ENCODE peak calls at places on chromosomes 6 and 20, in nine cellular contexts. Y, P, K, O, W, D, Z, I and S are unnamed samples.

GRCh38 chr6:160962835-160963623 is 28.5 kb upstream of the MAP3K4 start:
- DNase-seq in K (no peak), D (no peak), I (no peak), W (no peak), Z (no peak), O (no peak), P (no peak), Y (no peak), S (no peak)

GRCh38 chr6:164396071-164397047 is 913.0 kb downstream of the C6orf118 start:
- DNase-seq in I (no peak), D (no peak), K (no peak), W (no peak), Y (no peak), P (no peak), O (peak; percentile 55), Z (no peak), S (no peak)

GRCh38 chr6:166156942-166157341 is 10.7 kb downstream of the TBXT start:
- DNase-seq in D (no peak), I (no peak), P (no peak), Z (no peak), W (no peak), Y (no peak), O (no peak), K (no peak), S (no peak)

GRCh38 chr6:44228836-44229235 is 5.4 kb downstream of the SLC29A1 start:
- DNase-seq in I (no peak), O (no peak), K (no peak), W (no peak), D (no peak), Z (no peak), Y (no peak), P (no peak), S (no peak)

GRCh38 chr6:150250826-150251225 is 108.0 kb downstream of the PPP1R14C start:
- DNase-seq in O (peak; percentile 55), W (no peak), Z (peak; percentile 22), Y (no peak), K (no peak), D (no peak), I (no peak), P (no peak), S (no peak)

GRCh38 chr20:41534842-41535241 is 83.3 kb downstream of the CHD6 start:
- DNase-seq in Z (no peak), I (no peak), P (no peak), O (peak; percentile 22), Y (no peak), D (no peak), K (no peak), W (no peak), S (no peak)

GRCh38 chr6:136186363-136186762 is 63.7 kb downstream of the MTFR2 start:
- DNase-seq in D (no peak), O (no peak), Z (no peak), P (no peak), K (no peak), Y (no peak), I (no peak), W (no peak), S (no peak)

GRCh38 chr6:36657942-36658544 is 20.5 kb upstream of the CDKN1A start:
- DNase-seq in W (no peak), D (no peak), P (no peak), K (no peak), Z (peak; percentile 19), O (peak; percentile 68), I (no peak), Y (no peak), S (no peak)

GRCh38 chr6:90080876-90081464 is 186.7 kb downstream of the GJA10 start:
- DNase-seq in W (no peak), D (peak; percentile 45), Z (no peak), P (no peak), I (peak; percentile 63), K (no peak), O (no peak), Y (no peak), S (no peak)

GRCh38 chr6:163419413-163420314 is 5.1 kb downstream of the QKI start:
- DNase-seq in W (no peak), I (no peak), D (no peak), P (no peak), Z (no peak), O (peak; percentile 74), K (no peak), Y (no peak), S (no peak)

GRCh38 chr6:17381429-17382147 is 11.8 kb upstream of the CAP2 start:
- DNase-seq in P (no peak), D (no peak), K (no peak), I (no peak), Y (no peak), W (no peak), Z (no peak), O (peak; percentile 71), S (no peak)

GRCh38 chr20:63174309-63175030 is 41.5 kb downstream of the YTHDF1 start:
- DNase-seq in Z (peak; percentile 49), O (no peak), W (no peak), P (no peak), I (no peak), K (no peak), D (no peak), Y (no peak), S (no peak)

GRCh38 chr6:122151066-122151465 is 248.4 kb upstream of the HSF2 start:
- DNase-seq in Y (no peak), D (no peak), O (no peak), I (no peak), W (no peak), Z (no peak), K (no peak), P (no peak), S (no peak)

GRCh38 chr6:117919775-117920492 is 12.9 kb downstream of the SLC35F1 start:
- DNase-seq in I (no peak), P (no peak), D (no peak), K (peak; percentile 58), Y (no peak), O (no peak), Z (peak; percentile 70), W (no peak), S (no peak)

GRCh38 chr6:151916680-151917164 is 109.2 kb downstream of the ESR1 start:
- DNase-seq in K (no peak), Y (peak; percentile 41), P (no peak), O (peak; percentile 70), I (no peak), D (no peak), Z (no peak), W (no peak), S (no peak)

GRCh38 chr6:6968731-6969552 is 138.8 kb upstream of the RREB1 start:
- DNase-seq in Z (no peak), D (no peak), W (no peak), O (no peak), K (no peak), P (no peak), Y (no peak), I (no peak), S (no peak)

GRCh38 chr6:692356-692851 is 535 bp downstream of the EXOC2 start:
- DNase-seq in P (no peak), D (peak; percentile 64), K (peak; percentile 85), W (peak; percentile 21), Z (no peak), Y (no peak), O (peak; percentile 44), I (peak; percentile 54), S (peak; percentile 53)

GRCh38 chr6:142935553-142936517 is 9.1 kb downstream of the HIVEP2 start:
- DNase-seq in Z (peak; percentile 34), K (no peak), Y (no peak), I (no peak), W (no peak), D (peak; percentile 23), P (no peak), O (no peak), S (no peak)

GRCh38 chr6:37777272-37777736 is 42.2 kb upstream of the ZFAND3 start:
- DNase-seq in D (no peak), I (no peak), Z (peak; percentile 73), O (peak; percentile 20), Y (no peak), P (no peak), W (no peak), K (no peak), S (no peak)

GRCh38 chr20:49395183-49395582 is 87.3 kb downstream of the KCNB1 start:
- DNase-seq in W (peak; percentile 67), Z (no peak), I (no peak), D (no peak), P (no peak), Y (peak; percentile 72), O (no peak), K (no peak), S (no peak)

GRCh38 chr20:4773736-4774135 is 52.0 kb downstream of the PRND start:
- DNase-seq in K (no peak), D (no peak), I (no peak), Y (no peak), Z (no peak), W (no peak), P (no peak), O (no peak), S (no peak)

GRCh38 chr6:30555428-30556005 is 772 bp downstream of the GNL1 start:
- DNase-seq in P (no peak), I (no peak), Y (peak; percentile 20), K (peak; percentile 31), Z (peak; percentile 20), W (peak; percentile 33), D (peak; percentile 8), O (peak; percentile 56), S (peak; percentile 87)

GRCh38 chr6:150638286-150638685 is 38.6 kb downstream of the PLEKHG1 start:
- DNase-seq in K (no peak), W (no peak), Z (no peak), Y (no peak), O (no peak), P (no peak), D (no peak), I (no peak), S (no peak)

GRCh38 chr6:166752097-166752496 is 125.0 kb upstream of the RPS6KA2 start:
- DNase-seq in D (no peak), P (no peak), O (no peak), W (no peak), Z (no peak), K (no peak), Y (no peak), I (no peak), S (no peak)